ENCODE peak calls at places on chromosomes 5 and 9, in five cellular contexts. K is spleen, T is posterior cingulate gyrus, P is T1000, I is SW 1271. M is an unnamed sample.

GRCh38 chr9:4596165-4596922 is 65.8 kb upstream of the PLPP6 start:
- DNase-seq in K (no peak), T (no peak), P (no peak), I (no peak), M (no peak)

GRCh38 chr5:35373196-35373696 is 143.0 kb upstream of the PRLR start:
- DNase-seq in K (no peak), T (no peak), P (no peak), I (no peak), M (no peak)

GRCh38 chr5:95403996-95404395 is 12.8 kb downstream of the FAM81B start:
- DNase-seq in K (no peak), T (no peak), P (no peak), I (no peak), M (no peak)

GRCh38 chr5:150442699-150443080 is 6.8 kb downstream of the RPS14 start:
- DNase-seq in K (no peak), T (no peak), P (no peak), I (no peak), M (no peak)

GRCh38 chr5:162160401-162160800 is 92.8 kb downstream of the GABRG2 start:
- DNase-seq in K (no peak), T (no peak), P (peak), I (no peak), M (no peak)

GRCh38 chr9:88037285-88037845 is 63.0 kb upstream of the CDK20 start:
- DNase-seq in K (no peak), T (no peak), P (no peak), I (no peak), M (no peak)

GRCh38 chr9:79896390-79896789 is 324.6 kb downstream of the TLE4 start:
- DNase-seq in K (no peak), T (no peak), P (peak), I (no peak), M (no peak)

GRCh38 chr9:87883990-87884389 is 1.3 kb downstream of the SPATA31E1 start:
- DNase-seq in K (no peak), T (no peak), P (no peak), I (no peak), M (no peak)

GRCh38 chr9:69466151-69466550 is 141.1 kb downstream of the ENTREP1 start:
- DNase-seq in K (no peak), T (no peak), P (no peak), I (no peak), M (no peak)

GRCh38 chr5:42908086-42908485 is 96.4 kb upstream of the SELENOP start:
- DNase-seq in K (no peak), T (no peak), P (no peak), I (no peak), M (no peak)

GRCh38 chr9:106478312-106479099 is 384.5 kb upstream of the ZNF462 start:
- DNase-seq in K (no peak), T (no peak), P (no peak), I (no peak), M (no peak)

GRCh38 chr5:15852217-15852616 is 327.4 kb downstream of the MARCHF11 start:
- DNase-seq in K (no peak), T (no peak), P (no peak), I (no peak), M (no peak)

GRCh38 chr9:110969971-110970381 is 68.3 kb downstream of the LPAR1 start:
- DNase-seq in K (no peak), T (no peak), P (peak), I (no peak), M (no peak)

GRCh38 chr9:98811051-98811650 is 3.7 kb downstream of the GALNT12 start:
- DNase-seq in K (no peak), T (no peak), P (peak), I (no peak), M (no peak)

GRCh38 chr9:107929439-107929838 is 439.9 kb upstream of the KLF4 start:
- DNase-seq in K (no peak), T (peak), P (no peak), I (no peak), M (peak)